ENCODE peak calls at places on chromosomes 2 and 18, in eight cellular contexts. S, M, C, P, W, X, D and K are unnamed samples. For H3K4me1, the result is how much of the 10 kb centered on the place peaks cover.

GRCh38 chr2:38602136-38602731 is 494 bp downstream of the HNRNPLL start:
- DNase-seq in S (peak), M (no peak), C (no peak), P (peak), W (peak), X (peak), D (peak), K (no peak)

GRCh38 chr2:172226244-172227061 is 123.8 kb upstream of the DLX2 start:
- DNase-seq in S (no peak), M (peak), C (no peak), P (peak), W (no peak), X (no peak), D (no peak), K (no peak)

GRCh38 chr18:45890606-45891005 is 65.1 kb downstream of the SIGLEC15 start:
- DNase-seq in S (no peak), M (no peak), C (no peak), P (no peak), W (no peak), X (no peak), D (no peak), K (no peak)

GRCh38 chr18:59426855-59427254 is 67.8 kb upstream of the LMAN1 start:
- DNase-seq in S (no peak), M (no peak), C (no peak), P (peak), W (no peak), X (no peak), D (no peak), K (no peak)

GRCh38 chr2:10935953-10936942 is 24.5 kb downstream of the KCNF1 start:
- DNase-seq in S (peak), M (peak), C (peak), P (peak), W (peak), X (no peak), D (no peak), K (peak)

GRCh38 chr2:213490087-213490486 is 205.8 kb downstream of the SPAG16 start:
- DNase-seq in S (no peak), M (no peak), C (no peak), P (no peak), W (peak), X (no peak), D (no peak), K (no peak)

GRCh38 chr2:51103205-51103604 is 71.3 kb upstream of the NRXN1 start:
- DNase-seq in S (peak), M (no peak), C (peak), P (peak), W (peak), X (peak), D (peak), K (peak)

GRCh38 chr18:7164610-7165009 is 47.0 kb upstream of the LAMA1 start:
- DNase-seq in S (no peak), M (no peak), C (no peak), P (no peak), W (peak), X (peak), D (no peak), K (no peak)

GRCh38 chr2:217816396-217816869 is 186.4 kb downstream of the TNS1 start:
- DNase-seq in S (peak), M (no peak), C (no peak), P (no peak), W (no peak), X (no peak), D (peak), K (peak)

GRCh38 chr18:24976502-24976901 is 375.5 kb downstream of the ZNF521 start:
- DNase-seq in S (no peak), M (no peak), C (no peak), P (no peak), W (no peak), X (no peak), D (no peak), K (no peak)

DNA sequence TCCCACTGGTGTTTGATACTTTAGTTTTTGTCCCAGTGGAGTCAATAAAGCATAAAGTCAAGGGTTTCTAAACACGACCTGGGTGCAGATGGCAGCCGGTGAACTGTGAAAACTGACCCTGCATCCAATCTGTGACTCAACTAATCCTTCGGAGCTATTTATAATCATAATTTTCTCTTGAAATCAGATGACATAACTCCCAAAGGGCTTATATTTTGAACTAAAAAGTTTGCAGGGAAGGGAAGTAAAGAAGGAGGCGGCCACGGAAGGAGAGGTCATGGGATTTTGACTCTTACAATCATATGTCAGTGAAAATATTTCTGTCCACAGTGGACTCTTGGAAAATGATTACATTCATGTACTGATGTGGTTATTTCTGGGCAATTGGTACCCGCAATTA is 178.5 kb downstream of the PDE1A start:
- DNase-seq in S (no peak), M (no peak), C (no peak), P (no peak), W (no peak), X (no peak), D (no peak), K (peak)
- H3K4me1 ChIP-seq in S (under half), M (under half), C (under half), P (under half), W (under half), X (under half), D (under half), K (under half)

GRCh38 chr2:164906947-164907346 is 48.4 kb downstream of the SLC38A11 start:
- DNase-seq in S (no peak), M (no peak), C (no peak), P (no peak), W (no peak), X (no peak), D (no peak), K (no peak)
- H3K4me2 ChIP-seq in S (no peak), M (no peak), C (no peak), P (no peak), W (no peak), X (no peak), D (no peak), K (no peak)

DNA sequence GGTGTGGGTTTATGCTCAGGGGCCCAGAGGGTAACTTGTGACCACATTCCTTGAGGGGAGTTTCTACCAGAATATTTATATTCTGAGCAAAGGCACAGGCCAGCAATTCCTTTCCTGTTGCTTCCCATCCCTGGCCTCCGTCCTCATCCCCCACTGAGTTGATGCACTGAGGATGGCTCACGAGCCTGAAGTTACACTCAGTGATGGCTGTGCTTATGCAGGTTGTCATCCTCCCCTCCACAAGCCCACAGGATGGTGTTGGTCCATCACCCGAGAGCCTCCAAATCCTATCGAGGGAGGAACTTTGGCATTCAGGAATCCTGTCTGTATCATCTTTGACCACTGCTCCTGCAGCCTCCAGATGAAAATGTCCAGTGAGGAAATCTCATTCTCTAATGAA is 28.4 kb upstream of the FHOD3 start:
- DNase-seq in S (no peak), M (no peak), C (no peak), P (no peak), W (no peak), X (no peak), D (no peak), K (no peak)
- H3K4me3 ChIP-seq in S (no peak), M (no peak), C (no peak), P (no peak), W (no peak), X (no peak), D (no peak), K (no peak)

GRCh38 chr18:22999212-22999611 is 66.1 kb downstream of the RBBP8 start:
- DNase-seq in S (peak), M (no peak), C (peak), P (no peak), W (no peak), X (peak), D (no peak), K (peak)
- H3K4me1 ChIP-seq in S (under half), M (under half), C (under half), P (under half), W (under half), X (under half), D (under half), K (under half)

DNA sequence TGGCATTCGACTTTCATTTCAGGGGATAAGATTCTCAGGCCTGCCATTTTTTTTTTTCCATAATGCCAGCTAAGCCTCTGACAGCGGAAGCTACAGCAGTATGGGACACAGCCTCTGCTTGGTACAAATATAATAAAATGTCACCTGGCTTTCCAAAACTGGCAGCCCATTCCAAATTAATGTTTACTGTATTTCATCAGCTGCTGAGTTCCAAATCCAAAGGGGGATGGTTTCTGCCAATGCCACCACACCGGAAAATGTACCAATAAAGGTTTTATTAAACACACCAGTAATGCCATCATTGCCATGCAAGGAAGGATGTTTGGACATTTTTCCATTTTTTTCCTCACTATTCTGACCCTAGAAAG is 275.8 kb upstream of the CCDC68 start:
- DNase-seq in S (no peak), M (no peak), C (no peak), P (no peak), W (no peak), X (no peak), D (no peak), K (no peak)
- H3K4me2 ChIP-seq in S (no peak), M (no peak), C (peak), P (peak), W (no peak), X (no peak), D (peak), K (peak)

GRCh38 chr2:236691799-236692167 is 122.2 kb downstream of the ACKR3 start:
- DNase-seq in S (peak), M (no peak), C (no peak), P (peak), W (no peak), X (no peak), D (no peak), K (peak)

GRCh38 chr2:236689393-236689700 is 119.7 kb downstream of the ACKR3 start:
- DNase-seq in S (no peak), M (no peak), C (no peak), P (peak), W (no peak), X (no peak), D (no peak), K (peak)

GRCh38 chr2:236688563-236689392 is 119.2 kb downstream of the ACKR3 start:
- DNase-seq in S (no peak), M (no peak), C (no peak), P (no peak), W (peak), X (peak), D (no peak), K (peak)

GRCh38 chr2:236689981-236690380 is 120.4 kb downstream of the ACKR3 start:
- DNase-seq in S (no peak), M (no peak), C (peak), P (peak), W (no peak), X (no peak), D (no peak), K (peak)

GRCh38 chr2:236690726-236691125 is 121.1 kb downstream of the ACKR3 start:
- DNase-seq in S (no peak), M (no peak), C (no peak), P (no peak), W (no peak), X (no peak), D (no peak), K (peak)
- H3K4me3 ChIP-seq in S (no peak), M (no peak), C (no peak), P (no peak), W (no peak), X (no peak), D (no peak), K (no peak)

GRCh38 chr2:33488715-33489540 is 12.5 kb downstream of the RASGRP3 start:
- DNase-seq in S (no peak), M (no peak), C (no peak), P (no peak), W (no peak), X (no peak), D (no peak), K (no peak)

GRCh38 chr2:33489835-33490431 is 13.5 kb downstream of the RASGRP3 start:
- DNase-seq in S (no peak), M (no peak), C (no peak), P (no peak), W (no peak), X (no peak), D (no peak), K (no peak)

GRCh38 chr2:33488178-33488690 is 11.8 kb downstream of the RASGRP3 start:
- DNase-seq in S (no peak), M (no peak), C (no peak), P (no peak), W (no peak), X (no peak), D (no peak), K (no peak)

GRCh38 chr2:33484042-33484621 is 7.7 kb downstream of the RASGRP3 start:
- DNase-seq in S (no peak), M (no peak), C (peak), P (no peak), W (no peak), X (no peak), D (no peak), K (no peak)

GRCh38 chr2:33486544-33486943 is 10.1 kb downstream of the RASGRP3 start:
- DNase-seq in S (no peak), M (no peak), C (no peak), P (no peak), W (no peak), X (no peak), D (no peak), K (no peak)
- H3K4me1 ChIP-seq in S (under half), M (under half), C (under half), P (under half), W (under half), X (under half), D (under half), K (under half)

GRCh38 chr18:55268146-55268545 is 308.9 kb upstream of the CCDC68 start:
- DNase-seq in S (no peak), M (no peak), C (peak), P (peak), W (no peak), X (no peak), D (no peak), K (no peak)
- H3K4me2 ChIP-seq in S (no peak), M (no peak), C (no peak), P (no peak), W (no peak), X (no peak), D (no peak), K (no peak)

GRCh38 chr2:95345066-95345414 is 47.9 kb downstream of the KCNIP3 start:
- DNase-seq in S (no peak), M (no peak), C (no peak), P (no peak), W (no peak), X (no peak), D (no peak), K (no peak)
- H3K4me3 ChIP-seq in S (no peak), M (no peak), C (peak), P (peak), W (peak), X (no peak), D (peak), K (peak)